ENCODE peak calls at places on chromosomes 12 and 14, in four cellular contexts. One of them, this sample, is unnamed.
A peak's percentile ranks its signal among the peaks of the same experiment; 100 is the strongest.

GRCh38 chr12:93128332-93128707 is 199.2 kb upstream of the EEA1 start:
- DNase-seq in tibial nerve: no peak
- DNase-seq in fibroblast of villous mesenchyme: no peak
- DNase-seq in AG04450: no peak
- DNase-seq in this sample: no peak

GRCh38 chr12:104462931-104463339 is 6.2 kb downstream of the CHST11 start:
- DNase-seq in tibial nerve: no peak
- DNase-seq in fibroblast of villous mesenchyme: peak; percentile 30
- DNase-seq in AG04450: no peak
- DNase-seq in this sample: no peak

GRCh38 chr12:113424915-113425823 is 3.0 kb downstream of the SDSL start:
- DNase-seq in tibial nerve: no peak
- DNase-seq in fibroblast of villous mesenchyme: peak; percentile 60
- DNase-seq in AG04450: no peak
- DNase-seq in this sample: peak; percentile 58

GRCh38 chr12:70617450-70617849 is 19.8 kb downstream of the PTPRB start:
- DNase-seq in tibial nerve: no peak
- DNase-seq in fibroblast of villous mesenchyme: no peak
- DNase-seq in AG04450: no peak
- DNase-seq in this sample: no peak

GRCh38 chr14:75911883-75912282 is 69.9 kb downstream of the TGFB3 start:
- DNase-seq in tibial nerve: no peak
- DNase-seq in fibroblast of villous mesenchyme: no peak
- DNase-seq in AG04450: no peak
- DNase-seq in this sample: peak; percentile 55

GRCh38 chr12:113880337-113880736 is 85.8 kb downstream of the RBM19 start:
- DNase-seq in tibial nerve: no peak
- DNase-seq in fibroblast of villous mesenchyme: no peak
- DNase-seq in AG04450: no peak
- DNase-seq in this sample: no peak

GRCh38 chr12:40158592-40159111 is 52.8 kb upstream of the SLC2A13 start:
- DNase-seq in tibial nerve: no peak
- DNase-seq in fibroblast of villous mesenchyme: no peak
- DNase-seq in AG04450: no peak
- DNase-seq in this sample: no peak

GRCh38 chr14:90416649-90417237 is 19.9 kb downstream of the CALM1 start:
- DNase-seq in tibial nerve: no peak
- DNase-seq in fibroblast of villous mesenchyme: no peak
- DNase-seq in AG04450: no peak
- DNase-seq in this sample: no peak

GRCh38 chr14:88270781-88271180 is 52.3 kb downstream of the KCNK10 start:
- DNase-seq in tibial nerve: no peak
- DNase-seq in fibroblast of villous mesenchyme: no peak
- DNase-seq in AG04450: no peak
- DNase-seq in this sample: no peak

GRCh38 chr14:52649511-52649910 is 45.8 kb downstream of the ERO1A start:
- DNase-seq in tibial nerve: no peak
- DNase-seq in fibroblast of villous mesenchyme: no peak
- DNase-seq in AG04450: no peak
- DNase-seq in this sample: no peak

DNA sequence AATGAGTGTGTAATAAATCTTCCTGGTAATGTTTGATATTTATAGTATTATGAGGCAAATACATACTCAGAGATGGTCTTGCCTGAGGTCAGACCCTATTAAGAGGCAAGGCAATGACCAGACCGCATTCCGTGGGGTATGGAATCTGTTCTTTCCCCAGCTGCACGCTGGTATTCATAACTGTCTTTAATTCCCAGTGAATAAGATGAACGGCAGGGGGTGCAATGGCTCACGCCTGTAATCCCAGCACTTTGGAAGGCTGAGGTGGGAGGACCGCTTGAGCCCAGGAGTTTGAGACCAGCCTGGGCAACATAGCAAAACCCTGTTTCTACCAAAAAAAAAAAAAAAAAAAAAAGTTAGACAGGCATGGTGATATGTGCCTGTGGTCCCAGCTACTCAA is 44.6 kb downstream of the ERO1A start:
- DNase-seq in tibial nerve: no peak
- DNase-seq in fibroblast of villous mesenchyme: peak; percentile 11
- DNase-seq in AG04450: no peak
- DNase-seq in this sample: no peak
- TF ChIP-seq CTCF in tibial nerve: no peak
- TF ChIP-seq CTCF in fibroblast of villous mesenchyme: peak; percentile 25
- TF ChIP-seq CTCF in AG04450: no peak
- TF ChIP-seq CTCF in this sample: no peak

GRCh38 chr12:53793221-53793620 is 41.4 kb upstream of the CISTR start:
- DNase-seq in tibial nerve: no peak
- DNase-seq in fibroblast of villous mesenchyme: no peak
- DNase-seq in AG04450: no peak
- DNase-seq in this sample: no peak
- H3K4me3 ChIP-seq in tibial nerve: no peak overlapping the region
- H3K4me3 ChIP-seq in fibroblast of villous mesenchyme: no peak overlapping the region
- H3K4me3 ChIP-seq in AG04450: no peak overlapping the region
- H3K4me3 ChIP-seq in this sample: no peak overlapping the region

DNA sequence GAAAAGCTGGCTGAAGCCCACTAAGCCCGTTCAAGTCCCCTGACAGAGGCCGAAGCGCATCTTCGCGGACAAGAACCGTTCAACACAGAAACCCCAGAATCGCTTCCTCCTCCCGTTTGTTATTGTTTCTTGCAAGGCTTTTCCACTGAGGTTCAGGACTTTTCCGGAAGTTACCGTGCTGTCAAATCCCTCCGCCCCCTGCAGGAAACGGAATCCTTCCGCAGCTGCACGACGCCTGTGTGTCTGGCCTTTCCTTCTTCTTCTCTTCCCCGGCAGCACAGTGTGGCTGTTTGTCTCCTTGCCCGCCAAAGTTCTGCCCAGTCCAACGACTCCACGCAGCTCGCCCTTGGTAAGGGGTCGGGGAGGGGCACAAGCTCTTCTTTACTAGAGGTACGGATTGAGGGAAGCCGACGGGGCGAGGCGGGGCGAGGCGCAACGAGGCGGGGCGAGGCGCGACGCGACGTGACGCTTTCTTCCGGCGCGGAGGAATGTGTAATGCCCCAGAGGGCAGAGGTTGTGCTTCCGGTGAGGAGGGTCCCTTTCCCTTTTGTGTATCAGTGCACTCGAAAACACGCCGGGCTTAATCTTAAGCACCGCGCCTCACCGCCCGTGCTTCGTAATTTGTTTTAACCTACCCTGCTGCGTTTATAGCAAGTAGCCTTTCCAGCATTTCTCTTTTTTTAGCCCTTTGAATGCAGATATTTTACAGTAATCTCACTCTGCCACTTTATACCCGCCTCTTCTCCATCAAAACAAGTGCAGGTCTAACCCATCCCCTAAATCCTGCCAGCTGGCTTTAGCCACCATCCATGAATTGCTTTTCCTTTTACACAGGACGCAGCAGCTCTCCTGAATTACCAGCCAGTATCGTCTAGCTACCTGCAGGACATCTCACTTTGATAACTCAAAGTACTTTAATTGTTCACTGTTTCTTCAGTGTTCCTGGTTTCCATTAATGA is at the start of gene KDM5A:
- DNase-seq in tibial nerve: peak; percentile 63
- DNase-seq in fibroblast of villous mesenchyme: peak; percentile 96
- DNase-seq in AG04450: peak; percentile 90
- DNase-seq in this sample: peak; percentile 96
- TF ChIP-seq CTCF in tibial nerve: peak; percentile 50
- TF ChIP-seq CTCF in fibroblast of villous mesenchyme: no peak
- TF ChIP-seq CTCF in AG04450: no peak
- TF ChIP-seq CTCF in this sample: no peak

GRCh38 chr14:50336428-50336827 is 24.3 kb downstream of the DMAC2L start:
- DNase-seq in tibial nerve: no peak
- DNase-seq in fibroblast of villous mesenchyme: no peak
- DNase-seq in AG04450: no peak
- DNase-seq in this sample: no peak
- H3K4me3 ChIP-seq in tibial nerve: no peak overlapping the region
- H3K4me3 ChIP-seq in fibroblast of villous mesenchyme: no peak overlapping the region
- H3K4me3 ChIP-seq in AG04450: no peak overlapping the region
- H3K4me3 ChIP-seq in this sample: no peak overlapping the region

GRCh38 chr14:38662781-38663180 is 406.9 kb upstream of the CLEC14A start:
- DNase-seq in tibial nerve: no peak
- DNase-seq in fibroblast of villous mesenchyme: peak; percentile 2
- DNase-seq in AG04450: no peak
- DNase-seq in this sample: no peak
- TF ChIP-seq CTCF in tibial nerve: no peak
- TF ChIP-seq CTCF in fibroblast of villous mesenchyme: no peak
- TF ChIP-seq CTCF in AG04450: no peak
- TF ChIP-seq CTCF in this sample: no peak

GRCh38 chr12:24714237-24714636 is 234.7 kb downstream of the BCAT1 start:
- DNase-seq in tibial nerve: no peak
- DNase-seq in fibroblast of villous mesenchyme: no peak
- DNase-seq in AG04450: no peak
- DNase-seq in this sample: no peak
- H3K4me3 ChIP-seq in tibial nerve: no peak overlapping the region
- H3K4me3 ChIP-seq in fibroblast of villous mesenchyme: no peak overlapping the region
- H3K4me3 ChIP-seq in AG04450: no peak overlapping the region
- H3K4me3 ChIP-seq in this sample: no peak overlapping the region

GRCh38 chr12:43282106-43282505 is 269.9 kb downstream of the ADAMTS20 start:
- DNase-seq in tibial nerve: no peak
- DNase-seq in fibroblast of villous mesenchyme: peak; percentile 40
- DNase-seq in AG04450: no peak
- DNase-seq in this sample: peak; percentile 63
- TF ChIP-seq CTCF in tibial nerve: no peak
- TF ChIP-seq CTCF in fibroblast of villous mesenchyme: peak; percentile 24
- TF ChIP-seq CTCF in AG04450: peak; percentile 49
- TF ChIP-seq CTCF in this sample: peak; percentile 40

GRCh38 chr12:26113194-26113654 is 11.6 kb downstream of the BHLHE41 start:
- DNase-seq in tibial nerve: no peak
- DNase-seq in fibroblast of villous mesenchyme: no peak
- DNase-seq in AG04450: no peak
- DNase-seq in this sample: no peak
- H3K4me3 ChIP-seq in tibial nerve: no peak overlapping the region
- H3K4me3 ChIP-seq in fibroblast of villous mesenchyme: no peak overlapping the region
- H3K4me3 ChIP-seq in AG04450: no peak overlapping the region
- H3K4me3 ChIP-seq in this sample: no peak overlapping the region

GRCh38 chr12:5197127-5197526 is 153.4 kb downstream of the KCNA5 start:
- DNase-seq in tibial nerve: no peak
- DNase-seq in fibroblast of villous mesenchyme: peak; percentile 5
- DNase-seq in AG04450: no peak
- DNase-seq in this sample: peak; percentile 93

GRCh38 chr12:5203274-5203673 is 159.6 kb downstream of the KCNA5 start:
- DNase-seq in tibial nerve: no peak
- DNase-seq in fibroblast of villous mesenchyme: no peak
- DNase-seq in AG04450: no peak
- DNase-seq in this sample: no peak

GRCh38 chr12:5204271-5204670 is 160.6 kb downstream of the KCNA5 start:
- DNase-seq in tibial nerve: no peak
- DNase-seq in fibroblast of villous mesenchyme: no peak
- DNase-seq in AG04450: no peak
- DNase-seq in this sample: no peak

GRCh38 chr12:5201554-5202243 is 158.0 kb downstream of the KCNA5 start:
- DNase-seq in tibial nerve: no peak
- DNase-seq in fibroblast of villous mesenchyme: no peak
- DNase-seq in AG04450: no peak
- DNase-seq in this sample: peak; percentile 32

DNA sequence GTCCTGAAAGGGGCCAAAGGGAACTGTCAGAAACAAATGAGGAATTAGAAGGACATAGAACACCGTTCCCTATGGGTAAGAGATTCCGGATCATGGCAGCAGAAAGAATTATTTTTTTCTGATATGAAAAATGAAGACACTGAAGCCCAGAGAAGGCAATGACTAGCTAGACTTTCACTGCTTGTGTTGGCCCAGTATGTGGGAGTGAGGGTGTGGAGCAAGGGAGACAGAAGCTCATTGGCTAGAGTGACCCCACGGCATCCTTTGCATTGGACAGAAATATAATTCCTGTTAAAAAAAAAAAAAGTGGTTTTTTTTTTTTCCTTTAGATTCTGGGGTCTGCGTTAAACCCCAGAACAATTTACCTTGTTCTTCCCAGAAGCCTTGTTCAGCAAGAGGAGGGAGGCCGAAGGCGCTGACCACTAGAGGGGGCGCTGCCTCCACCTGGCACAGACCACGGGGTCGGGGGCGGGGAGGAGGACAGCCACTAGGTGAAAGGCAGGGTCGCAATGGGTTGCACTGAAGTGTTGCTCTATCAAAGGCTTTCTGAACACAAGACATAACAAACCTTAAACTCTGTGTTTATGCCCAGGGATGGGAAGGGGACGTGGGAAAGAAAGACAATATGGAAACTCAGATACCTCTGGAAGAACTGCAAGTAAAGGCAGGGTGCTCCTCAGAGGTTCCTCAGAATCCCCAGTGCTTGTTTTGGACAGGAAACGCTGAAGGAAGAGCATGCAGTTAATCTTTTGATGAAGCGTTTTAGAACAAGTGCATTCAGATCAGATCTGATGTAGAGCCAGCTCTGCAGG is 156.8 kb downstream of the KCNA5 start:
- DNase-seq in tibial nerve: no peak
- DNase-seq in fibroblast of villous mesenchyme: peak; percentile 30
- DNase-seq in AG04450: no peak
- DNase-seq in this sample: no peak
- TF ChIP-seq CTCF in tibial nerve: peak; percentile 52
- TF ChIP-seq CTCF in fibroblast of villous mesenchyme: peak; percentile 72
- TF ChIP-seq CTCF in AG04450: peak; percentile 67
- TF ChIP-seq CTCF in this sample: peak; percentile 72

This sample was measured in astrocyte of the spinal cord.